ENCODE peak calls at places on chromosomes 13 and 19, in nine cellular contexts. One of them, this sample, is unnamed.

GRCh38 chr13:66886248-66886647 is 343.9 kb downstream of the PCDH9 start:
- DNase-seq in GM12865: no peak
- DNase-seq in Calu3: no peak
- DNase-seq in endothelial cell: no peak
- DNase-seq in left ventricle myocardium inferior: no peak
- DNase-seq in brain microvascular endothelial cell: no peak
- DNase-seq in fibroblast of pulmonary artery: no peak
- DNase-seq in foreskin fibroblast: no peak
- DNase-seq in upper lobe of right lung: no peak
- DNase-seq in this sample: no peak

GRCh38 chr19:28497137-28497536 is 715.8 kb downstream of the UQCRFS1 start:
- DNase-seq in left ventricle myocardium inferior: no peak
- DNase-seq in upper lobe of right lung: no peak
- DNase-seq in GM12865: no peak
- DNase-seq in Calu3: no peak
- DNase-seq in foreskin fibroblast: no peak
- DNase-seq in endothelial cell: no peak
- DNase-seq in brain microvascular endothelial cell: peak
- DNase-seq in fibroblast of pulmonary artery: peak
- DNase-seq in this sample: no peak

GRCh38 chr13:94568443-94568842 is 27.5 kb downstream of the TGDS start:
- DNase-seq in Calu3: no peak
- DNase-seq in upper lobe of right lung: no peak
- DNase-seq in foreskin fibroblast: no peak
- DNase-seq in GM12865: no peak
- DNase-seq in endothelial cell: no peak
- DNase-seq in brain microvascular endothelial cell: no peak
- DNase-seq in fibroblast of pulmonary artery: no peak
- DNase-seq in left ventricle myocardium inferior: no peak
- DNase-seq in this sample: no peak

GRCh38 chr13:45219938-45220375 is 19.1 kb upstream of the KCTD4 start:
- DNase-seq in endothelial cell: no peak
- DNase-seq in foreskin fibroblast: no peak
- DNase-seq in upper lobe of right lung: no peak
- DNase-seq in brain microvascular endothelial cell: peak
- DNase-seq in fibroblast of pulmonary artery: peak
- DNase-seq in Calu3: peak
- DNase-seq in GM12865: no peak
- DNase-seq in left ventricle myocardium inferior: no peak
- DNase-seq in this sample: peak

GRCh38 chr13:67833564-67833963 is 603.4 kb upstream of the PCDH9 start:
- DNase-seq in endothelial cell: no peak
- DNase-seq in upper lobe of right lung: no peak
- DNase-seq in foreskin fibroblast: no peak
- DNase-seq in brain microvascular endothelial cell: no peak
- DNase-seq in GM12865: no peak
- DNase-seq in Calu3: no peak
- DNase-seq in fibroblast of pulmonary artery: no peak
- DNase-seq in left ventricle myocardium inferior: no peak
- DNase-seq in this sample: no peak

GRCh38 chr19:16190736-16191135 is 5.5 kb downstream of the FAM32A start:
- DNase-seq in foreskin fibroblast: no peak
- DNase-seq in fibroblast of pulmonary artery: no peak
- DNase-seq in Calu3: no peak
- DNase-seq in endothelial cell: no peak
- DNase-seq in left ventricle myocardium inferior: no peak
- DNase-seq in upper lobe of right lung: no peak
- DNase-seq in brain microvascular endothelial cell: no peak
- DNase-seq in GM12865: no peak
- DNase-seq in this sample: no peak

GRCh38 chr13:22107549-22107948 is 436.7 kb downstream of the FGF9 start:
- DNase-seq in endothelial cell: no peak
- DNase-seq in fibroblast of pulmonary artery: no peak
- DNase-seq in GM12865: no peak
- DNase-seq in foreskin fibroblast: no peak
- DNase-seq in brain microvascular endothelial cell: no peak
- DNase-seq in left ventricle myocardium inferior: no peak
- DNase-seq in Calu3: peak
- DNase-seq in upper lobe of right lung: no peak
- DNase-seq in this sample: no peak

GRCh38 chr13:30610311-30610710 is 7.4 kb upstream of the USPL1 start:
- DNase-seq in endothelial cell: no peak
- DNase-seq in fibroblast of pulmonary artery: no peak
- DNase-seq in upper lobe of right lung: no peak
- DNase-seq in GM12865: no peak
- DNase-seq in left ventricle myocardium inferior: no peak
- DNase-seq in brain microvascular endothelial cell: no peak
- DNase-seq in Calu3: no peak
- DNase-seq in foreskin fibroblast: no peak
- DNase-seq in this sample: no peak

GRCh38 chr19:58361900-58362271 is 665 bp downstream of the ZNF497 start:
- DNase-seq in upper lobe of right lung: peak
- DNase-seq in Calu3: peak
- DNase-seq in left ventricle myocardium inferior: peak
- DNase-seq in brain microvascular endothelial cell: no peak
- DNase-seq in GM12865: peak
- DNase-seq in endothelial cell: peak
- DNase-seq in fibroblast of pulmonary artery: peak
- DNase-seq in foreskin fibroblast: peak
- DNase-seq in this sample: peak

GRCh38 chr13:98459721-98460370 is 117.1 kb downstream of the STK24 start:
- DNase-seq in GM12865: no peak
- DNase-seq in foreskin fibroblast: no peak
- DNase-seq in left ventricle myocardium inferior: no peak
- DNase-seq in brain microvascular endothelial cell: no peak
- DNase-seq in fibroblast of pulmonary artery: no peak
- DNase-seq in endothelial cell: no peak
- DNase-seq in Calu3: no peak
- DNase-seq in upper lobe of right lung: no peak
- DNase-seq in this sample: no peak

GRCh38 chr13:78241278-78241919 is 322.8 kb upstream of the EDNRB start:
- DNase-seq in left ventricle myocardium inferior: peak
- DNase-seq in fibroblast of pulmonary artery: peak
- DNase-seq in foreskin fibroblast: no peak
- DNase-seq in endothelial cell: peak
- DNase-seq in brain microvascular endothelial cell: peak
- DNase-seq in GM12865: peak
- DNase-seq in Calu3: peak
- DNase-seq in upper lobe of right lung: peak
- DNase-seq in this sample: peak

GRCh38 chr19:29321116-29321515 is 108.2 kb upstream of the UQCRFS1 start:
- DNase-seq in upper lobe of right lung: no peak
- DNase-seq in fibroblast of pulmonary artery: no peak
- DNase-seq in endothelial cell: no peak
- DNase-seq in brain microvascular endothelial cell: no peak
- DNase-seq in Calu3: no peak
- DNase-seq in GM12865: no peak
- DNase-seq in left ventricle myocardium inferior: no peak
- DNase-seq in foreskin fibroblast: no peak
- DNase-seq in this sample: no peak

DNA sequence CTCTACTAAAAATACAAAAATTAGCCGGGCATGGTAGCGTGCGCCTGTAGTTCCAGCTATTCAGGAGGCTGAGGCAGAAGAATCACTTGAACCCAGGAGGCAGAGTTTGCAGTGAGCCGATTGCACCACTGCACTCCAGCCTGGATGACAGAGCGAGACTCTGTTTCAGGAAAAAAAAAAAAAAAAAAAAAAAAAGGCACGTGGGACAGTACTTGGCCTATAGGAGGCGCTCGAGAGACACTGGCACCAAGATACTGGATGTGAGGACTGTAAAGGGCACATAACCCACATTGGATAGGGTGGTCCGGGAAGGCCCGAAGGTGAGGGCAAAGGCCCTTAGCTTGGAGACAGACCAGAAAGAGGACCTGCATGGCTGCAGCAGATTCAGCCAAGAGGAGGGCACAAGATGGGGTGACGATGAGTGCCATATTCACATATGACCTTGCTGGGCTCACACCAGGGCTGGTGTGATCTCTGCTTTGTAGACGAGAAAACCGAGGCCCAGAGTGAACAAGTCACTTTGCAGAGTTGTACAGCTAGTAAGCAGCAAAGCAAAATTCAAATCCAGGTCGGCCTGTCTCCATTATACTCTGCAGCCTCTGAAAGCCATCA is 89.4 kb downstream of the DPF1 start:
- DNase-seq in foreskin fibroblast: peak
- DNase-seq in Calu3: peak
- DNase-seq in left ventricle myocardium inferior: no peak
- DNase-seq in fibroblast of pulmonary artery: peak
- DNase-seq in GM12865: peak
- DNase-seq in upper lobe of right lung: no peak
- DNase-seq in brain microvascular endothelial cell: peak
- DNase-seq in endothelial cell: peak
- DNase-seq in this sample: peak
- TF ChIP-seq CTCF in foreskin fibroblast: peak
- TF ChIP-seq CTCF in Calu3: peak
- TF ChIP-seq CTCF in left ventricle myocardium inferior: peak
- TF ChIP-seq CTCF in fibroblast of pulmonary artery: peak
- TF ChIP-seq CTCF in GM12865: peak
- TF ChIP-seq CTCF in upper lobe of right lung: peak
- TF ChIP-seq CTCF in brain microvascular endothelial cell: peak
- TF ChIP-seq CTCF in endothelial cell: peak
- TF ChIP-seq CTCF in this sample: peak

GRCh38 chr13:113843864-113844556 is 19.9 kb downstream of the GAS6 start:
- DNase-seq in left ventricle myocardium inferior: peak
- DNase-seq in Calu3: no peak
- DNase-seq in GM12865: no peak
- DNase-seq in endothelial cell: no peak
- DNase-seq in foreskin fibroblast: no peak
- DNase-seq in fibroblast of pulmonary artery: no peak
- DNase-seq in brain microvascular endothelial cell: no peak
- DNase-seq in upper lobe of right lung: peak
- DNase-seq in this sample: no peak
- TF ChIP-seq CTCF in left ventricle myocardium inferior: no peak
- TF ChIP-seq CTCF in Calu3: no peak
- TF ChIP-seq CTCF in GM12865: no peak
- TF ChIP-seq CTCF in endothelial cell: no peak
- TF ChIP-seq CTCF in foreskin fibroblast: no peak
- TF ChIP-seq CTCF in fibroblast of pulmonary artery: no peak
- TF ChIP-seq CTCF in brain microvascular endothelial cell: peak
- TF ChIP-seq CTCF in upper lobe of right lung: no peak
- TF ChIP-seq CTCF in this sample: no peak

DNA sequence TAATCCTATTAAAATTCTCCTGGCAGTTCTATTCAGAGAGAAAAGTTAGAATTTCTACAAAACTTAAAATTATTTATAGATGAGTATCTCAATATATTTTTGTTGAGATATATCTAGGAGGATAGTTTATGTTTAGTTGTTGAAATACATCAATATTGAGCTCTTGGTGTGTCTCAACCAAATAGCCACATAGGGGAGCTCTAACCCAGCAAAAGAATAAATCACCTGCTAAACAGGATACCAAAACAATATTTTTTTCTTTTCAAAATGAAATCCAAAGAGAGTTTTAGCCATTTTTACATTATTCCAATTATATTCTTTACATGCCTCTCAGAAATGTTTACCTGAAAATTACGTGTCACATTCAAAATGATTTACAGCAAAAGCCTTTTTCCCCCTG is 954.7 kb downstream of the SLITRK6 start:
- DNase-seq in left ventricle myocardium inferior: no peak
- DNase-seq in endothelial cell: no peak
- DNase-seq in foreskin fibroblast: no peak
- DNase-seq in Calu3: peak
- DNase-seq in upper lobe of right lung: no peak
- DNase-seq in brain microvascular endothelial cell: no peak
- DNase-seq in GM12865: no peak
- DNase-seq in fibroblast of pulmonary artery: peak
- DNase-seq in this sample: no peak
- TF ChIP-seq CTCF in left ventricle myocardium inferior: peak
- TF ChIP-seq CTCF in endothelial cell: peak
- TF ChIP-seq CTCF in foreskin fibroblast: peak
- TF ChIP-seq CTCF in Calu3: no peak
- TF ChIP-seq CTCF in upper lobe of right lung: no peak
- TF ChIP-seq CTCF in brain microvascular endothelial cell: peak
- TF ChIP-seq CTCF in GM12865: no peak
- TF ChIP-seq CTCF in fibroblast of pulmonary artery: peak
- TF ChIP-seq CTCF in this sample: no peak

DNA sequence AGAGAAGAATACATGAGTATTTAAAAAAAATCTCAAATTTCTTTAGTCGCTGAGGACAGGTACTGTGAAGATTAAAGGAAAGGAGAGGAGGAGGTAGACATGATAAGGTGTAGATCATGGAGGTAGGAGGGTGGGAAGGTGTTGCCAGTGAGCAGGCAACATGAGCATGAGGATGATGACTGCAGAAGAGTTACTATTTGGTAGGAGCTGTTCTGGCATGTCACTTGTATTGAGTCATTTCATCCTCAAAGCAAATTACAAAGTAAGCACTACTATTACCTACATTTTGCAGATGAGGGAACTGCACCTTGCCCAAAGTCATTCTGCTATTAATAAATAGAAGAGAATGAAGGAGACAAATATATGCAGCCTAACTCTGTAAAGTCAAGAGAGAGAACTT is 435.8 kb upstream of the KLF12 start:
- DNase-seq in fibroblast of pulmonary artery: no peak
- DNase-seq in upper lobe of right lung: no peak
- DNase-seq in endothelial cell: no peak
- DNase-seq in left ventricle myocardium inferior: no peak
- DNase-seq in GM12865: no peak
- DNase-seq in Calu3: no peak
- DNase-seq in foreskin fibroblast: no peak
- DNase-seq in brain microvascular endothelial cell: no peak
- DNase-seq in this sample: no peak
- TF ChIP-seq CTCF in fibroblast of pulmonary artery: no peak
- TF ChIP-seq CTCF in upper lobe of right lung: no peak
- TF ChIP-seq CTCF in endothelial cell: no peak
- TF ChIP-seq CTCF in left ventricle myocardium inferior: no peak
- TF ChIP-seq CTCF in GM12865: no peak
- TF ChIP-seq CTCF in Calu3: no peak
- TF ChIP-seq CTCF in foreskin fibroblast: no peak
- TF ChIP-seq CTCF in brain microvascular endothelial cell: no peak
- TF ChIP-seq CTCF in this sample: no peak

GRCh38 chr13:35712907-35713685 is 236.6 kb upstream of the MAB21L1 start:
- DNase-seq in GM12865: no peak
- DNase-seq in foreskin fibroblast: peak
- DNase-seq in brain microvascular endothelial cell: peak
- DNase-seq in left ventricle myocardium inferior: no peak
- DNase-seq in fibroblast of pulmonary artery: peak
- DNase-seq in endothelial cell: no peak
- DNase-seq in upper lobe of right lung: no peak
- DNase-seq in Calu3: no peak
- DNase-seq in this sample: peak
- TF ChIP-seq CTCF in GM12865: no peak
- TF ChIP-seq CTCF in foreskin fibroblast: peak
- TF ChIP-seq CTCF in brain microvascular endothelial cell: no peak
- TF ChIP-seq CTCF in left ventricle myocardium inferior: no peak
- TF ChIP-seq CTCF in fibroblast of pulmonary artery: no peak
- TF ChIP-seq CTCF in endothelial cell: no peak
- TF ChIP-seq CTCF in upper lobe of right lung: no peak
- TF ChIP-seq CTCF in Calu3: no peak
- TF ChIP-seq CTCF in this sample: peak